ENCODE peak calls at places on chromosomes 13 and 19, in five cellular contexts. H is HEK293T, Q is K562, W is GM12878, L is HepG2. V is an unnamed sample.
A peak's percentile ranks its signal among the peaks of the same experiment; 100 is the strongest.

GRCh38 chr13:112055417-112056206 is 11.3 kb upstream of the SOX1 start:
- DNase-seq in H (peak; percentile 7), Q (no peak), W (no peak), L (no peak), V (no peak)

GRCh38 chr13:98797456-98797855 is 45.0 kb upstream of the SLC15A1 start:
- DNase-seq in H (no peak), Q (no peak), W (no peak), L (no peak), V (no peak)

GRCh38 chr13:85241045-85241444 is 558.2 kb downstream of the SLITRK6 start:
- DNase-seq in H (no peak), Q (no peak), W (no peak), L (no peak), V (no peak)

GRCh38 chr13:42375663-42376062 is 103.7 kb downstream of the AKAP11 start:
- DNase-seq in H (no peak), Q (no peak), W (no peak), L (no peak), V (no peak)

GRCh38 chr13:85009447-85009846 is 789.8 kb downstream of the SLITRK6 start:
- DNase-seq in H (no peak), Q (no peak), W (no peak), L (no peak), V (no peak)

GRCh38 chr13:99648905-99649304 is 147.6 kb downstream of the TM9SF2 start:
- DNase-seq in H (no peak), Q (no peak), W (no peak), L (no peak), V (no peak)

GRCh38 chr19:18423258-18424020 is 4.2 kb downstream of the SSBP4 start:
- DNase-seq in H (no peak), Q (no peak), W (no peak), L (no peak), V (no peak)

GRCh38 chr13:101360525-101360924 is 55.8 kb downstream of the NALCN start:
- DNase-seq in H (no peak), Q (no peak), W (no peak), L (no peak), V (no peak)

GRCh38 chr19:42433503-42434260 is 6.5 kb upstream of the LIPE start:
- DNase-seq in H (peak; percentile 71), Q (peak; percentile 88), W (no peak), L (peak; percentile 95), V (no peak)

GRCh38 chr19:38653028-38653571 is 5.7 kb downstream of the ACTN4 start:
- DNase-seq in H (no peak), Q (no peak), W (no peak), L (peak; percentile 85), V (no peak)

GRCh38 chr13:32159147-32159869 is 127.7 kb downstream of the FRY start:
- DNase-seq in H (no peak), Q (no peak), W (no peak), L (no peak), V (peak; percentile 27)

GRCh38 chr13:65468628-65469027 is 1761.5 kb downstream of the PCDH9 start:
- DNase-seq in H (no peak), Q (peak; percentile 0), W (no peak), L (no peak), V (no peak)

GRCh38 chr19:435056-435706 is 25.7 kb downstream of the SHC2 start:
- DNase-seq in H (no peak), Q (no peak), W (no peak), L (no peak), V (no peak)

GRCh38 chr19:42066075-42066754 is 3.8 kb downstream of the GRIK5 start:
- DNase-seq in H (peak; percentile 62), Q (peak; percentile 57), W (no peak), L (no peak), V (peak; percentile 97)

GRCh38 chr13:71477735-71478134 is 389.3 kb downstream of the DACH1 start:
- DNase-seq in H (no peak), Q (no peak), W (no peak), L (no peak), V (no peak)

GRCh38 chr19:5578094-5578846 is 10.5 kb upstream of the TINCR start:
- DNase-seq in H (peak; percentile 90), Q (peak; percentile 78), W (no peak), L (peak; percentile 38), V (peak; percentile 95)

GRCh38 chr19:42282036-42282762 is 13.1 kb downstream of the CIC start:
- DNase-seq in H (no peak), Q (peak; percentile 42), W (no peak), L (no peak), V (no peak)

GRCh38 chr13:98986226-98986846 is 8.5 kb upstream of the DOCK9 start:
- DNase-seq in H (no peak), Q (no peak), W (no peak), L (peak; percentile 55), V (no peak)

GRCh38 chr13:49927755-49928154 is 8.4 kb downstream of the SPRYD7 start:
- DNase-seq in H (no peak), Q (no peak), W (no peak), L (no peak), V (no peak)

GRCh38 chr19:47729468-47729798 is 15.9 kb upstream of the NOP53 start:
- DNase-seq in H (no peak), Q (peak; percentile 85), W (no peak), L (no peak), V (no peak)

GRCh38 chr19:8209111-8209964 is at the start of gene CERS4:
- DNase-seq in H (peak; percentile 80), Q (peak; percentile 73), W (no peak), L (peak; percentile 82), V (peak; percentile 98)

GRCh38 chr19:10568826-10569651 is at the start of gene CDKN2D:
- DNase-seq in H (peak; percentile 83), Q (peak; percentile 100), W (peak; percentile 95), L (peak; percentile 98), V (peak; percentile 96)
- TF ChIP-seq FOXM1 in H (peak; percentile 93), Q (peak; percentile 99), W (peak; percentile 92), L (peak; percentile 97), V (peak; percentile 99)

GRCh38 chr13:77026783-77027621 is at the start of gene FBXL3:
- DNase-seq in H (peak; percentile 99), Q (peak; percentile 80), W (peak; percentile 35), L (peak; percentile 46), V (peak; percentile 97)
- TF ChIP-seq FOXM1 in H (peak; percentile 59), Q (no peak), W (no peak), L (no peak), V (no peak)

GRCh38 chr19:32711747-32712146 is 7.8 kb upstream of the TDRD12 start:
- DNase-seq in H (no peak), Q (no peak), W (no peak), L (no peak), V (no peak)

DNA sequence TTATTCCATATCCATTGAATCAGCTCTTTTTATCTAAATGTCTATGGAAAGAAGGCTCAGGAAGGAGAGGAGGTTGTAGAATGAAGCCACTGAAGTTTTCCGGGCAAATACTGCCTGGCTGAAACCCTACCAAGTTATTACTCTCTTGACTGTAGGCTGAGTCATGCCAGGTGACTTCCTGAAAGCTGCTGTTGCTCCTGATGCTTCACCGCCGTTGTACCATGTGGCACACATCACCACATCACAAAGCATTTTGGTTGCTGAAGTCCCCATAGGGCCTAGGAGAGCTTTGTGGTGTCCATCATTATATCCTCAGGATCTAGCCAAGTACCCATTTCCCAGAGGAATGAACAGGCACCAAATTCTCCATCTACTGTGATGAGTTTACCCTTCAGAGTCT is 11.1 kb upstream of the TDRD12 start:
- DNase-seq in H (no peak), Q (no peak), W (no peak), L (no peak), V (no peak)
- TF ChIP-seq FOXM1 in H (no peak), Q (no peak), W (no peak), L (no peak), V (no peak)

GRCh38 chr19:4098493-4098892 is 25.4 kb downstream of the MAP2K2 start:
- DNase-seq in H (no peak), Q (no peak), W (no peak), L (no peak), V (no peak)

GRCh38 chr19:4099054-4099764 is 24.7 kb downstream of the MAP2K2 start:
- DNase-seq in H (no peak), Q (no peak), W (no peak), L (no peak), V (no peak)

GRCh38 chr19:4096049-4096892 is 27.7 kb downstream of the MAP2K2 start:
- DNase-seq in H (no peak), Q (no peak), W (no peak), L (no peak), V (no peak)

GRCh38 chr19:4095488-4095844 is 28.5 kb downstream of the MAP2K2 start:
- DNase-seq in H (no peak), Q (no peak), W (no peak), L (no peak), V (no peak)

DNA sequence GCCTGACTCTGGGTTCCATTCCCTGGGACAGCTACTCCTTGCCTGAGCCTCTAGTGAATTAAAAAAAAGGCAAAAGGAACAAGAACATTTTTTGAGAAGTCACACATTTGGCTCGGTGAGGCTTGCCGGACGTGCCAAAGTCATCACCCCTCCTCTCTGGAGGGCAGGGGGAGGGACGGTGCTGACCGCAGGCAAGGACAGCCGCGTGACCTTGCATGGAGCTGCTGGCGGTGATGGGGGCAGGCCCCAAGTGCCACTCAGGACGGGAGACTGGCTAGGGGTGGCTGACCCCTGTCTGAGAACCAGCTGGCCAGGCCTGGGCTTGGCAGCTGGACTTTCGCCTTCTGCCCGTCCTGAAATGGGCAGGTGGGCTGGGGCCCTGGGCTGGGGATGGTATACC is 26.4 kb downstream of the MAP2K2 start:
- DNase-seq in H (no peak), Q (no peak), W (no peak), L (no peak), V (no peak)
- TF ChIP-seq FOXM1 in H (no peak), Q (no peak), W (no peak), L (no peak), V (no peak)

DNA sequence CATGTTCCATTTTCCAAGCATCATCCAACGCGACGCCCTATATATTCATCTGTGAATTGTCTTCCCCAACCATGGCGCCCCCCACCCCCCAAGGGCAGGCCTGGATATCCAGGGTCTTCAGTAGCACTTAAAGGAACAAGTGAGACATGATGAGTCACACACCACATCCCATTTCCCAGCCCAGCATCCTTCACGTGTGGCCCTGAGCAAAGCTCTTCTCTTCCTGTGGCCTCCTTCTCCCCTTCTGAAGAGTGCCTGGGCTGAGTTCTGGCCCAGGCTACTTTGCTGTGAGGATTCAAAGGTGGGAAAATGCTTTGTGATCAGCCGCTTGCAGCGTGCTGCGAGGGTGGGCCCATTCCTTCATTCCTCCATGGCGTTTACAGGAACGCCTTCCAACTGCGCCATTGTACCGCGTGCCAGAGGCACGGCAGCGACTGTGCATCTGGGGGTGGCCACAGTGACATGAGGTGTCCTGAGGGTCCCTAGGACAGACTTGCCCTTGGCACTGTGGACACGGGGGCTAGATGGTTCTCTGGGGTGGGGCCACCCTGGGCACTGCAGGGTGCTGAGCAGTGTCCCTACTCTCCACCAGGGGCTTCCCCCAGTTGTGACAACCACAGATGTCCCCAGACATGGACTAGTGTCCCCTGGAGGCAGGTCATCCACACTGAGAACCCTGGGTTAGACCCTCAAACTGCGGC is 11.7 kb downstream of the PLIN4 start:
- DNase-seq in H (no peak), Q (peak; percentile 27), W (no peak), L (no peak), V (no peak)
- TF ChIP-seq FOXM1 in H (no peak), Q (no peak), W (no peak), L (no peak), V (no peak)

V was measured in SK-N-SH.